ENCODE peak calls at places on chromosomes 16 and 17, in nine cellular contexts. B is heart right ventricle, A is GM06990, H is MCF 10A, P is fibroblast of the aortic adventitia, T is GM13977, Y is PC-3, Q is psoas muscle, J is HFFc6. D is an unnamed sample.

GRCh38 chr17:21300601-21301571 is 16.4 kb downstream of the MAP2K3 start:
- DNase-seq in Y (no peak), B (no peak), J (no peak), Q (no peak), H (no peak), P (no peak), T (peak), A (no peak), D (peak)

GRCh38 chr16:2467301-2468141 is 3.6 kb upstream of the NTN3 start:
- DNase-seq in A (peak), Y (peak), H (peak), Q (peak), T (peak), B (peak), J (peak), P (peak), D (peak)

GRCh38 chr17:7080445-7081041 is 492 bp upstream of the CLEC10A start:
- DNase-seq in A (no peak), Q (peak), J (no peak), P (peak), Y (no peak), T (no peak), B (peak), H (no peak), D (no peak)

GRCh38 chr16:88731699-88732098 is 25.4 kb downstream of the CTU2 start:
- DNase-seq in H (no peak), J (no peak), B (no peak), P (no peak), T (peak), Q (no peak), Y (no peak), A (no peak), D (no peak)

GRCh38 chr16:84947996-84948854 is 63.1 kb downstream of the ZDHHC7 start:
- DNase-seq in P (no peak), T (no peak), A (no peak), Q (no peak), Y (no peak), J (no peak), B (no peak), H (no peak), D (no peak)

GRCh38 chr17:22268214-22268911 is 576.0 kb downstream of the KCNJ18 start:
- DNase-seq in A (no peak), Y (no peak), J (no peak), T (no peak), H (no peak), P (no peak), B (no peak), Q (no peak), D (no peak)

GRCh38 chr17:2883544-2884203 is 87.4 kb downstream of the RAP1GAP2 start:
- DNase-seq in J (no peak), B (peak), H (peak), A (no peak), T (no peak), Y (peak), Q (no peak), P (no peak), D (no peak)

GRCh38 chr16:56773531-56773930 is 43.6 kb downstream of the NUP93 start:
- DNase-seq in Y (peak), Q (no peak), A (no peak), P (no peak), B (no peak), J (no peak), H (no peak), T (no peak), D (no peak)

DNA sequence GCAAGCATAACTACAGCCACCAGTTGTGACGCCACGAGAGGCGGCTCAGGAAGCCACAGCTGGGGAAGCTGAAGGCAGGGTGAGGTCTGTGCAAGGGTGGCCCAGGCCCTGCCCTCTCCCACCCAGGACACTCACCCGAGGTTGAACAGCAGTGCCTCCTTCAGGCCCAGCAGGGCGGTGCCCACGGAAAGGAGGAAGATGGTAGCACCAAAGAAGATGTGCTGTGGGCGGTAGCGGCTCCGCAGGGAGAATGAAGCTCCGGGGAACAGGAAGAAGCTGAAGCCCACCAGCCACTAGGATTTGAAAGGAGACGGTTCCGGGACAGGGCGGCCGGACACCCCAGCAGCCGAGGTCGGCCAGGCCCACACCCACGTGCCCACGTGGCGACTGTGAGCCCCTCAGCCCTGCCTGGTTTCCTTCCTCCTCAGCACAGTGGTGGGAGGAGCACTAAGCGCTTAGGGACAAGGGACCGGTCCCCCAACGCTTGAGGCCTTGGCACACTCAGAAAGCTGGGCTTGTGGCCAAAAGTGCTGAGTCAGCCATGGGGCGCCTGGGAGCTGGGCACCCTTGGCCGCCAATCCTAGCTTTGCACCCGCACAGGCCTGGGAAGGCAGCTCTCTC is 11.0 kb downstream of the CYB561 start:
- DNase-seq in J (peak), Q (peak), A (no peak), Y (peak), T (no peak), H (peak), P (peak), B (peak), D (no peak)
- TF ChIP-seq CTCF in J (peak), Q (no peak), A (peak), Y (peak), T (peak), H (peak), P (peak), B (no peak), D (no peak)

GRCh38 chr17:45812102-45812501 is 28.0 kb downstream of the CRHR1 start:
- DNase-seq in H (peak), J (peak), T (no peak), A (no peak), Y (peak), P (peak), B (no peak), Q (no peak), D (no peak)
- TF ChIP-seq CTCF in H (peak), J (peak), T (no peak), A (no peak), Y (peak), P (no peak), B (no peak), Q (peak), D (no peak)

DNA sequence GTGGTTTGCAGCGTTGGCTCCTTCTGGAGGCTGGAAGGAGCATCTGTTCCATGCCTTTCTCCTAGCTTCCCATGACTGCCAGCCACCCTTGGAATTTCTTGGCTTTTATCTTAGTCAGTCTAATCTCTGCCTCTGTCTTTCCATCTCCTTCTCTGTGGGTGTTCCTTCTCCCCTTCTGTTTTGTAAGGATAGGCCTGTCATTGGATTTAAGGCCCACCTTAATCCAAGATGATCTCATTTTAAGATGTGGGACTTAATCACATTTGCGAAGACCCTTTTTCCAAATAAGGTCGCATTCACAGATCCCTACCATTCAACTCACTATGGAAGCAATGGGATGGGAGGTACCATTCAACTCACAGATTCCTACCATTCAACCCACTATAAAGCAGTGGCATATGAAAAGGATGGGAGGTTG is 321.8 kb downstream of the WWOX start:
- DNase-seq in B (no peak), P (no peak), A (no peak), T (no peak), J (no peak), Y (no peak), Q (no peak), H (no peak), D (no peak)
- TF ChIP-seq CTCF in B (no peak), P (no peak), A (no peak), T (no peak), J (no peak), Y (no peak), Q (no peak), H (no peak), D (no peak)

DNA sequence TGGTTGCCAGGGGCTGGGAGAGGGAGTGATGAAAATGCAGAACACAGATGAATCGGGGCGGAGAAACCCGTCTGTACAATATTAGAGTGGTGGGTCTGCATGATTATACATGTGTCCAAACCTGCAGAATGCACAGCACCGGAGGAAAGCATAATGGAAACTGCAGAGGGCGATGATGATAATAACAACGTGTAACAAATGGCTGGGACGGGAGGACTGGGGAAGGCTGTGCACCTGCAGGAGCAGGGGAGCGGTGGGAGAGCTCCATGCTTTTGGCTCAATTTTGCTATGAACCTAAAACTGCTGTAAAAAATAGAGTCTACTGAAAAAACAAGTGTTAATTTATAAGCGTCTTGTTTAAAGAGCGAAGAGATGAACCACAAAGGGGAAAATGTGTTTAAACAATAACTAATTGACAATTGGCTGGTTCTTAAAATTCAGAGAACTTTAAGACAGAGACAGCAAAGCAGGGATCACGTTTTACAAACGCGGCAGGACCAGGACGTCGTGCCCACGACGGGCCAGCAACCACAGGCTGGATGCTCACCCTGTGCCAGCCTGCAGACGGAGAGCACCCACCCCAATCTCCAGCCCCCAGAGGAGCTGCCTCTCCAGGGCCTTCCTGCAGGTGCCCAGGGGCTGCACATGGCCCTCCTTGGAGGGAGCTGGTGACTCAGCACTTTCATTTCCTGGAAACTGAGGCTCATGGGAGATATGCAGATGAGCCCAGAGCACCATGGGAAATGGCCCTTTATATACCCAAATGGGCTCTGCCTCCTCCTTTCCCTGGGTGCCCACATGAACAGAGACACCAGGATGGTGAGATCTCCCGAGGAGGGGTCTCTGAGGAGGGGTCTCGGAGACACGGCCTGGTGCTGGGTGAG is at the start of gene TEX19:
- DNase-seq in J (no peak), A (no peak), Q (no peak), H (peak), P (no peak), B (no peak), Y (peak), T (no peak), D (no peak)
- TF ChIP-seq CTCF in J (no peak), A (no peak), Q (no peak), H (no peak), P (no peak), B (no peak), Y (peak), T (no peak), D (no peak)

GRCh38 chr16:55641430-55642056 is 14.2 kb upstream of the SLC6A2 start:
- DNase-seq in P (no peak), B (no peak), Y (no peak), Q (no peak), A (no peak), T (no peak), J (no peak), H (no peak), D (no peak)

GRCh38 chr16:55642611-55643010 is 13.2 kb upstream of the SLC6A2 start:
- DNase-seq in J (no peak), Y (no peak), Q (no peak), H (no peak), T (no peak), P (no peak), A (no peak), B (no peak), D (no peak)

GRCh38 chr16:55640714-55641327 is 15.0 kb upstream of the SLC6A2 start:
- DNase-seq in Q (no peak), A (no peak), B (no peak), P (no peak), H (no peak), T (no peak), J (no peak), Y (no peak), D (no peak)

GRCh38 chr16:55645986-55646385 is 9.8 kb upstream of the SLC6A2 start:
- DNase-seq in Y (no peak), P (no peak), Q (no peak), T (no peak), A (no peak), H (no peak), J (no peak), B (no peak), D (no peak)

DNA sequence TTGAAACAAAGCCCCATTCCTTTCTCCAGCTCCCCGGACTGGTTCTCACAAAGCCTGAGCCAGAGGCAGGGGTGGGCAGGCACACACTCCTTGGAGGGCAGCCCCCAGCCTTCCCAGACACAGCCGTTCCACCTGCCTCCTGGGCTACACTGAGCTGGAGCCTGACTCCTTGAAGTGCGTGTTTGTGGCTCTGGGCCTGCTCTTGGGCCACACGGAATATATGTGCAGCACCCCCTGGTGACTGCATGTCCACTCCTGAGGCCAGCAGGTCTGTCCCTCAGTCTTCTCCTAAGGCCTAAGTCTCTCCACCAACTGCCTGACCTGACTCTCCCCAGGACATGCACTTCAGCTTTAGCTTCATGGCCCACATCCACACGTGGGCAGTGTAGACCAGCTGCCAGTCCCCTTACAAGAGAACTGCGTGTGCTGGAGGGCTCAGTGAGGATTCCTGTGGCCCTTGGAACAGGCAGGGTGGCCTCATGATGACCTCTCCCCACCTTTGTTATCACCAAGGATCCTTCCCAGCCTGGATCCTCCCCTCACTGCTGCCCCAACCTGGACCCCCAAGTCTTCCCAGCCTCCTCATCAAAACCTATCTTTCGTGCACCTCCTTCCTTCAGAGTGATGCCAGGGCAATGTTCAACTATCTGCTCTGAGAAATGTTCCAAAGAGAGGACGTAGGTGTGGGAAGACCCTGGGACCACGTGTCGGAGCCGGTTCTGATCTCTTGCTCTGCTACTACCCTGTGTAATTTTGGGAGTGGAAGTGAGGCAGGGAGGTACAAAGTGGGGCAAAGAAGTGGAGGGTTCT is 12.4 kb upstream of the SLC6A2 start:
- DNase-seq in H (peak), Y (no peak), Q (no peak), B (no peak), P (peak), T (no peak), A (no peak), J (peak), D (no peak)
- TF ChIP-seq CTCF in H (no peak), Y (peak), Q (no peak), B (no peak), P (peak), T (no peak), A (no peak), J (peak), D (no peak)

GRCh38 chr16:55253987-55254386 is 70.0 kb upstream of the IRX6 start:
- DNase-seq in P (no peak), Y (no peak), J (no peak), B (no peak), Q (no peak), A (no peak), H (no peak), T (no peak), D (no peak)

GRCh38 chr16:55255890-55256289 is 68.1 kb upstream of the IRX6 start:
- DNase-seq in Y (no peak), T (no peak), Q (no peak), J (no peak), A (no peak), H (no peak), B (no peak), P (no peak), D (no peak)

GRCh38 chr16:55256412-55257016 is 67.5 kb upstream of the IRX6 start:
- DNase-seq in J (no peak), A (no peak), Y (no peak), B (no peak), H (no peak), P (peak), T (no peak), Q (no peak), D (no peak)

GRCh38 chr16:55261301-55261700 is 62.7 kb upstream of the IRX6 start:
- DNase-seq in T (no peak), Y (no peak), Q (no peak), P (no peak), H (no peak), A (no peak), B (no peak), J (no peak), D (no peak)

GRCh38 chr16:55257971-55258613 is 65.9 kb upstream of the IRX6 start:
- DNase-seq in Q (peak), J (no peak), P (peak), B (peak), T (peak), A (peak), Y (peak), H (peak), D (peak)
- TF ChIP-seq CTCF in Q (peak), J (peak), P (peak), B (peak), T (peak), A (peak), Y (peak), H (peak), D (peak)

DNA sequence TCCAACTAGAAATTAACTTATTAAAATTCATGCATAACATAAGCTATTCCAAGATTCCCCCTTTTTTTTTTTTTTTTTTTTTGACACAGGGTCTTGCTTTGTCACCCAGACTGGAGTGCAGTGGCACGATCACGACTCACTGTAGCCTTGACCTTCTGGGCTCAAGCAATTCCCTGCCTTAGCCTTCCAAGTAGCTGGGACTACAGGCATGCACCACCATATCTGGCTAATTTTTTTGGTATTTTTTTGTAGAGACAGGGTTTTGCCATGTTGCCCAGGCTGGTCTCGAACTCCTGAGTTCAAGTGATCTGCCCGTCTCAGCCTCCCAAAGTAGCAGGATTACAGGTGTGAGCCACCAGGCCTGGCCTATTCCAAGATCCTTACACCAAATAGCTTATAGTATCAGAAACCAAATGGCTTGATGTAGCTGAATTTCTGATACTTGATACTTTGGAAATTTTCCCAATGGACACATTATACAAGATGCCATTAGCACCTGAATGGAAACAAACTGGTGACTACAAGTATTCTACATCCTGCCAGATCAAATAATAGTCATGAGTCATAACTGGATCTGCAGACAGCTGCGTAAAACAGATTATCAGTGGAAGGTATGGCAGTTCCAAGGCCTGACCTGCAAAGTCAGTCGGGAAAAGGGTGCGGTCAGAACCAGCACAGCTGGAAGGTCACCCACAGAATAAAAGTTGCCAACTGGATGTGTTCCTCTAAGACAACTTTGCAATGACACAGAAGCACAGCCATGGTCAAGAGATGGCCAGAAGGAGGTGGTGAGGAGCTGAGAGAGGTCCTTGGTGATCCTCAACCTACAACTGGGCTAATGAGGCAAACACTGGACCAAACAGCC is 14.5 kb downstream of the TUBG1 start:
- DNase-seq in A (no peak), B (no peak), Y (peak), P (peak), H (peak), Q (peak), T (no peak), J (no peak), D (no peak)
- TF ChIP-seq CTCF in A (peak), B (no peak), Y (peak), P (peak), H (no peak), Q (peak), T (peak), J (no peak), D (no peak)

DNA sequence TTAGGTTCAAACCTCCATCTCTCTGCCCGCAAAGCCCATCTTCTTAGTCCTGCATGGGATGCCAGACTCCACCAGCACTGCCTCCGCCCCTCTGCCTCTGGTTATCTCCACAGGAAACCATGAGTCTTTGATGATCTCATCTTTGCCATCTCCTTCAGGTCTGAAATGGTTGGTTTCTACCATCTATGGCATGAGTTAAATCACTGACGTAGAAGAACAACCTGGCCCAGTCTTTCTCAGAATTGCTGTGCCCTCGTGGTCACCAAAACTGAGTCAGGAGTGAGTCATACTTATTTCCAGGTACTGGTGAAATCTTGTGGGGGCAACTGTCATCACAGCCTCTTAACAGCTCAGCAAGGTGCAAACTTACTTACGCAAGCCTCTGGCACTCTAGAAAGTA is 468.7 kb upstream of the C16orf82 start:
- DNase-seq in P (no peak), Q (no peak), T (no peak), J (no peak), B (no peak), A (no peak), H (no peak), Y (peak), D (no peak)
- TF ChIP-seq CTCF in P (no peak), Q (no peak), T (no peak), J (no peak), B (no peak), A (no peak), H (no peak), Y (no peak), D (no peak)

GRCh38 chr16:10138881-10139280 is 43.3 kb downstream of the GRIN2A start:
- DNase-seq in Y (no peak), T (no peak), A (no peak), B (no peak), Q (no peak), P (no peak), J (no peak), H (no peak), D (no peak)

DNA sequence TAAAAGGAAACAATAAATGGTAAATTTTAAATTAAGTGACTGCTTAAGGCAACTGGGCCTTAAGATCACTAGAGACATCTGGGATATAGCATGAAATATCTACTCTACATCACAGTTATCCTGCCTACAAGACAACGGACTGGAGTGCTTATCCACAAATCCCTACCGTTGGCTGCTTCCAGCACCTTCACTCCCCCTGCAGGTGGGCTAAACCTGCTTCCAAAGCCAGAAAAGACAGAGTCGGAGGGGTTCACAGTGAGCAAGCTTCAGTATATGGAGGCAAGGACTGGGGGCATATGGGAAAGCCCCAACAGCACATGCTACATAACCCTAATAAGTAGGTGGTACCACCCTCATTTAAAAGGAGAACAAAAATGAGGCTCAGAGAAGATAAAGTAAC is 45.3 kb downstream of the GRIN2A start:
- DNase-seq in J (no peak), Y (no peak), H (no peak), Q (no peak), A (no peak), B (no peak), T (no peak), P (no peak), D (no peak)
- TF ChIP-seq CTCF in J (no peak), Y (peak), H (no peak), Q (no peak), A (no peak), B (no peak), T (no peak), P (no peak), D (no peak)

D was measured in GM10248.